ENCODE peak calls at places on chromosomes 1 and 21, in eight cellular contexts. One of them, this sample, is unnamed.
A peak's percentile ranks its signal among the peaks of the same experiment; 100 is the strongest.

GRCh38 chr1:46202975-46203737 is at the start of gene LURAP1:
- DNase-seq in hepatocyte: peak; percentile 61
- DNase-seq in SK-N-SH: peak; percentile 84
- DNase-seq in Peyer's patch: no peak
- DNase-seq in lung: no peak
- DNase-seq in CD4-positive, CD25-positive, alpha-beta regulatory T cell: no peak
- DNase-seq in aorta: peak; percentile 92
- DNase-seq in CD8-positive, alpha-beta memory T cell: peak; percentile 39
- DNase-seq in this sample: no peak

GRCh38 chr1:165168466-165168865 is 188.0 kb downstream of the LMX1A start:
- DNase-seq in Peyer's patch: no peak
- DNase-seq in SK-N-SH: no peak
- DNase-seq in CD4-positive, CD25-positive, alpha-beta regulatory T cell: no peak
- DNase-seq in aorta: no peak
- DNase-seq in lung: no peak
- DNase-seq in CD8-positive, alpha-beta memory T cell: no peak
- DNase-seq in hepatocyte: peak; percentile 13
- DNase-seq in this sample: no peak

GRCh38 chr1:167593860-167594259 is 36.2 kb upstream of the RCSD1 start:
- DNase-seq in CD4-positive, CD25-positive, alpha-beta regulatory T cell: no peak
- DNase-seq in hepatocyte: no peak
- DNase-seq in CD8-positive, alpha-beta memory T cell: no peak
- DNase-seq in SK-N-SH: no peak
- DNase-seq in aorta: no peak
- DNase-seq in lung: no peak
- DNase-seq in Peyer's patch: no peak
- DNase-seq in this sample: no peak

GRCh38 chr1:5404412-5405203 is 587.6 kb downstream of the NPHP4 start:
- DNase-seq in aorta: no peak
- DNase-seq in CD8-positive, alpha-beta memory T cell: no peak
- DNase-seq in CD4-positive, CD25-positive, alpha-beta regulatory T cell: no peak
- DNase-seq in hepatocyte: no peak
- DNase-seq in SK-N-SH: no peak
- DNase-seq in lung: no peak
- DNase-seq in Peyer's patch: no peak
- DNase-seq in this sample: no peak

GRCh38 chr21:27519357-27519756 is 552.5 kb upstream of the ADAMTS5 start:
- DNase-seq in Peyer's patch: no peak
- DNase-seq in CD4-positive, CD25-positive, alpha-beta regulatory T cell: no peak
- DNase-seq in aorta: no peak
- DNase-seq in hepatocyte: no peak
- DNase-seq in SK-N-SH: no peak
- DNase-seq in lung: no peak
- DNase-seq in CD8-positive, alpha-beta memory T cell: no peak
- DNase-seq in this sample: no peak

GRCh38 chr1:2049517-2050481 is at the start of gene PRKCZ:
- DNase-seq in CD8-positive, alpha-beta memory T cell: peak; percentile 95
- DNase-seq in Peyer's patch: peak; percentile 98
- DNase-seq in SK-N-SH: peak; percentile 97
- DNase-seq in hepatocyte: peak; percentile 97
- DNase-seq in aorta: peak; percentile 86
- DNase-seq in CD4-positive, CD25-positive, alpha-beta regulatory T cell: peak; percentile 92
- DNase-seq in lung: peak; percentile 93
- DNase-seq in this sample: peak; percentile 93

GRCh38 chr21:8989261-8989882 is 1532.0 kb upstream of the TPTE start:
- DNase-seq in CD8-positive, alpha-beta memory T cell: no peak
- DNase-seq in CD4-positive, CD25-positive, alpha-beta regulatory T cell: no peak
- DNase-seq in SK-N-SH: no peak
- DNase-seq in aorta: no peak
- DNase-seq in lung: no peak
- DNase-seq in hepatocyte: no peak
- DNase-seq in Peyer's patch: no peak
- DNase-seq in this sample: no peak

GRCh38 chr1:244732846-244733450 is 80.0 kb downstream of the DESI2 start:
- DNase-seq in SK-N-SH: no peak
- DNase-seq in CD4-positive, CD25-positive, alpha-beta regulatory T cell: no peak
- DNase-seq in lung: peak; percentile 77
- DNase-seq in Peyer's patch: no peak
- DNase-seq in aorta: peak; percentile 54
- DNase-seq in CD8-positive, alpha-beta memory T cell: no peak
- DNase-seq in hepatocyte: no peak
- DNase-seq in this sample: no peak

GRCh38 chr1:61450454-61451213 is 274.3 kb downstream of the TM2D1 start:
- DNase-seq in lung: no peak
- DNase-seq in hepatocyte: peak; percentile 61
- DNase-seq in CD8-positive, alpha-beta memory T cell: no peak
- DNase-seq in Peyer's patch: no peak
- DNase-seq in aorta: no peak
- DNase-seq in SK-N-SH: no peak
- DNase-seq in CD4-positive, CD25-positive, alpha-beta regulatory T cell: no peak
- DNase-seq in this sample: no peak

GRCh38 chr1:110337704-110338199 is 1.4 kb upstream of the RBM15 start:
- DNase-seq in Peyer's patch: peak; percentile 73
- DNase-seq in CD8-positive, alpha-beta memory T cell: no peak
- DNase-seq in SK-N-SH: peak; percentile 34
- DNase-seq in lung: peak; percentile 46
- DNase-seq in CD4-positive, CD25-positive, alpha-beta regulatory T cell: peak; percentile 15
- DNase-seq in aorta: peak; percentile 83
- DNase-seq in hepatocyte: peak; percentile 56
- DNase-seq in this sample: peak; percentile 57

GRCh38 chr1:197252981-197253380 is 15.1 kb upstream of the CRB1 start:
- DNase-seq in SK-N-SH: no peak
- DNase-seq in CD8-positive, alpha-beta memory T cell: no peak
- DNase-seq in lung: no peak
- DNase-seq in CD4-positive, CD25-positive, alpha-beta regulatory T cell: no peak
- DNase-seq in aorta: no peak
- DNase-seq in Peyer's patch: no peak
- DNase-seq in hepatocyte: no peak
- DNase-seq in this sample: no peak

GRCh38 chr21:16509466-16509865 is 779.7 kb downstream of the USP25 start:
- DNase-seq in hepatocyte: no peak
- DNase-seq in SK-N-SH: no peak
- DNase-seq in CD8-positive, alpha-beta memory T cell: no peak
- DNase-seq in Peyer's patch: no peak
- DNase-seq in CD4-positive, CD25-positive, alpha-beta regulatory T cell: no peak
- DNase-seq in lung: no peak
- DNase-seq in aorta: no peak
- DNase-seq in this sample: no peak

GRCh38 chr21:33690874-33691273 is 48.6 kb downstream of the ITSN1 start:
- DNase-seq in Peyer's patch: no peak
- DNase-seq in CD8-positive, alpha-beta memory T cell: no peak
- DNase-seq in hepatocyte: no peak
- DNase-seq in aorta: no peak
- DNase-seq in CD4-positive, CD25-positive, alpha-beta regulatory T cell: no peak
- DNase-seq in SK-N-SH: no peak
- DNase-seq in lung: no peak
- DNase-seq in this sample: no peak

DNA sequence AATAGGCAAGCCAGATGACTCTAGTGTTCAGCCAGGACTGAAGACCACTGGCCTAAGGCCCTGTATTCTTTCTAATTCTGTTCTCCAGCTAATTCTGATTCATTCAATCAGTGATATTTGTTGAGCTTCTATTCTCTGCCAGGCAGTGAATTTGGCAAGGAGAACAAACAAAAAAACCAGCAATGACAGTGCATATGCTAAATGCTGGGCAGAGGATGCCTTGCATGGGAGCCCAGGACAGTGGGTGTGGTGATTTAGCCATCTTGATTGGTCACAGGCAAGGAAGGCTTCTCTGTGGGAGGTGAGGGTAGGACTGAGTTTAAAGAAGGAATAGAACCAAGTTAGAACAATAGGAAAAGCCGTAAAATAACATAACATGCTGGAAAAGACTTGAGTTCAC is 9.3 kb upstream of the CPT2 start:
- DNase-seq in SK-N-SH: no peak
- DNase-seq in Peyer's patch: no peak
- DNase-seq in aorta: no peak
- DNase-seq in lung: no peak
- DNase-seq in hepatocyte: no peak
- DNase-seq in CD8-positive, alpha-beta memory T cell: no peak
- DNase-seq in CD4-positive, CD25-positive, alpha-beta regulatory T cell: no peak
- DNase-seq in this sample: no peak
- H3K27ac ChIP-seq in SK-N-SH: no peak overlapping the region
- H3K27ac ChIP-seq in Peyer's patch: no peak overlapping the region
- H3K27ac ChIP-seq in aorta: no peak overlapping the region
- H3K27ac ChIP-seq in lung: no peak overlapping the region
- H3K27ac ChIP-seq in hepatocyte: no peak overlapping the region
- H3K27ac ChIP-seq in CD8-positive, alpha-beta memory T cell: no peak overlapping the region
- H3K27ac ChIP-seq in CD4-positive, CD25-positive, alpha-beta regulatory T cell: no peak overlapping the region
- H3K27ac ChIP-seq in this sample: no peak overlapping the region

GRCh38 chr1:44261475-44261853 is 48.2 kb downstream of the DMAP1 start:
- DNase-seq in hepatocyte: no peak
- DNase-seq in CD8-positive, alpha-beta memory T cell: no peak
- DNase-seq in CD4-positive, CD25-positive, alpha-beta regulatory T cell: no peak
- DNase-seq in Peyer's patch: no peak
- DNase-seq in SK-N-SH: no peak
- DNase-seq in lung: no peak
- DNase-seq in aorta: no peak
- DNase-seq in this sample: no peak

GRCh38 chr1:44260792-44261474 is 47.7 kb downstream of the DMAP1 start:
- DNase-seq in hepatocyte: no peak
- DNase-seq in SK-N-SH: no peak
- DNase-seq in aorta: no peak
- DNase-seq in CD8-positive, alpha-beta memory T cell: no peak
- DNase-seq in lung: no peak
- DNase-seq in CD4-positive, CD25-positive, alpha-beta regulatory T cell: no peak
- DNase-seq in Peyer's patch: no peak
- DNase-seq in this sample: no peak

GRCh38 chr1:44254392-44254791 is 41.1 kb downstream of the DMAP1 start:
- DNase-seq in CD4-positive, CD25-positive, alpha-beta regulatory T cell: no peak
- DNase-seq in lung: no peak
- DNase-seq in CD8-positive, alpha-beta memory T cell: no peak
- DNase-seq in SK-N-SH: no peak
- DNase-seq in hepatocyte: no peak
- DNase-seq in aorta: no peak
- DNase-seq in Peyer's patch: no peak
- DNase-seq in this sample: no peak

GRCh38 chr1:44259090-44259489 is 45.8 kb downstream of the DMAP1 start:
- DNase-seq in CD4-positive, CD25-positive, alpha-beta regulatory T cell: no peak
- DNase-seq in hepatocyte: no peak
- DNase-seq in Peyer's patch: no peak
- DNase-seq in lung: no peak
- DNase-seq in SK-N-SH: no peak
- DNase-seq in aorta: no peak
- DNase-seq in CD8-positive, alpha-beta memory T cell: no peak
- DNase-seq in this sample: no peak

GRCh38 chr1:44256762-44257554 is 43.7 kb downstream of the DMAP1 start:
- DNase-seq in aorta: no peak
- DNase-seq in CD8-positive, alpha-beta memory T cell: no peak
- DNase-seq in CD4-positive, CD25-positive, alpha-beta regulatory T cell: no peak
- DNase-seq in lung: no peak
- DNase-seq in hepatocyte: no peak
- DNase-seq in SK-N-SH: peak; percentile 80
- DNase-seq in Peyer's patch: no peak
- DNase-seq in this sample: no peak
- H3K27me3 ChIP-seq in aorta: no peaks in the 10 kb centered on the region
- H3K27me3 ChIP-seq in CD8-positive, alpha-beta memory T cell: no peaks in the 10 kb centered on the region
- H3K27me3 ChIP-seq in CD4-positive, CD25-positive, alpha-beta regulatory T cell: no peaks in the 10 kb centered on the region
- H3K27me3 ChIP-seq in lung: no peaks in the 10 kb centered on the region
- H3K27me3 ChIP-seq in hepatocyte: no peaks in the 10 kb centered on the region
- H3K27me3 ChIP-seq in SK-N-SH: no peaks in the 10 kb centered on the region
- H3K27me3 ChIP-seq in Peyer's patch: no peaks in the 10 kb centered on the region
- H3K27me3 ChIP-seq in this sample: no peaks in the 10 kb centered on the region

GRCh38 chr1:44788120-44788860 is at the start of gene BEST4:
- DNase-seq in Peyer's patch: no peak
- DNase-seq in aorta: peak; percentile 61
- DNase-seq in CD8-positive, alpha-beta memory T cell: no peak
- DNase-seq in SK-N-SH: no peak
- DNase-seq in lung: no peak
- DNase-seq in hepatocyte: no peak
- DNase-seq in CD4-positive, CD25-positive, alpha-beta regulatory T cell: no peak
- DNase-seq in this sample: no peak

GRCh38 chr1:44786138-44786840 is 1.7 kb downstream of the BEST4 start:
- DNase-seq in hepatocyte: peak; percentile 89
- DNase-seq in lung: peak; percentile 74
- DNase-seq in SK-N-SH: peak; percentile 86
- DNase-seq in CD8-positive, alpha-beta memory T cell: peak; percentile 83
- DNase-seq in CD4-positive, CD25-positive, alpha-beta regulatory T cell: peak; percentile 66
- DNase-seq in aorta: peak; percentile 89
- DNase-seq in Peyer's patch: peak; percentile 90
- DNase-seq in this sample: peak; percentile 80

GRCh38 chr1:44785501-44786137 is 2.4 kb downstream of the BEST4 start:
- DNase-seq in aorta: no peak
- DNase-seq in CD4-positive, CD25-positive, alpha-beta regulatory T cell: no peak
- DNase-seq in lung: no peak
- DNase-seq in Peyer's patch: no peak
- DNase-seq in CD8-positive, alpha-beta memory T cell: no peak
- DNase-seq in SK-N-SH: no peak
- DNase-seq in hepatocyte: no peak
- DNase-seq in this sample: no peak

GRCh38 chr1:44787506-44787905 is 464 bp downstream of the BEST4 start:
- DNase-seq in SK-N-SH: no peak
- DNase-seq in CD8-positive, alpha-beta memory T cell: no peak
- DNase-seq in aorta: peak; percentile 72
- DNase-seq in hepatocyte: no peak
- DNase-seq in CD4-positive, CD25-positive, alpha-beta regulatory T cell: no peak
- DNase-seq in lung: no peak
- DNase-seq in Peyer's patch: no peak
- DNase-seq in this sample: no peak

DNA sequence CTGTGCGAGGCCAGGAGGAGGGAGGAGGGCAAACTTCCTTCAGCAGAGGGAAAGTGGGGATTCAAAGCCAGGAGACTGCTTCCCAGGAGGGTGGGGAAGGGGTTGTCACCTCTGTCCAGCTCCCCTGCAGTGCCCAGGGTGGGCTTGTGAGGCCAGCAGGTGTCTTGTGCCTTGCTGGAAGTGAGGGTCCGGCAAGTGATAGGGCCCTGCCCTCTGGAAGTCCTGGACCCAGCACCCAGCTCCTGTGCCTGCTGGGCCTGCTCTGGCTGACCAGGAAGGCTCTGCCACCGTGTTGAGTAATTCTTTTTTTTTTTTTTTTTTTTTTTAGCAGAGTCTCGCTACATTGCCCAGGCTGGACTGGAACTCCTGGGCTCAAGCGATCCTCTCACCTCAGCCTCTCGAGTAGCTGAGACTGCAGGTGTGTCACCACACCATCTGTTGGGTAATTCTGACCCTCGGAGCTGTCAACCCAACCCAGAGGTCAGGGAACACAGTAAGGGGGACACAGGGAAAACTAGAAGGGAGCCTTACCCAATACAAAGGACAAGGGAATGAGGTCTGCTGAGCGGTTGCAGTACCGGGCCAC is 1.0 kb downstream of the BEST4 start:
- DNase-seq in CD8-positive, alpha-beta memory T cell: no peak
- DNase-seq in lung: no peak
- DNase-seq in CD4-positive, CD25-positive, alpha-beta regulatory T cell: no peak
- DNase-seq in hepatocyte: no peak
- DNase-seq in SK-N-SH: no peak
- DNase-seq in Peyer's patch: no peak
- DNase-seq in aorta: peak; percentile 67
- DNase-seq in this sample: no peak
- H3K9me3 ChIP-seq in CD8-positive, alpha-beta memory T cell: no peaks in the 10 kb centered on the region
- H3K9me3 ChIP-seq in lung: no peaks in the 10 kb centered on the region
- H3K9me3 ChIP-seq in CD4-positive, CD25-positive, alpha-beta regulatory T cell: no peaks in the 10 kb centered on the region
- H3K9me3 ChIP-seq in hepatocyte: no peaks in the 10 kb centered on the region
- H3K9me3 ChIP-seq in SK-N-SH: no peaks in the 10 kb centered on the region
- H3K9me3 ChIP-seq in Peyer's patch: no peaks in the 10 kb centered on the region
- H3K9me3 ChIP-seq in aorta: no peaks in the 10 kb centered on the region
- H3K9me3 ChIP-seq in this sample: no peaks in the 10 kb centered on the region

DNA sequence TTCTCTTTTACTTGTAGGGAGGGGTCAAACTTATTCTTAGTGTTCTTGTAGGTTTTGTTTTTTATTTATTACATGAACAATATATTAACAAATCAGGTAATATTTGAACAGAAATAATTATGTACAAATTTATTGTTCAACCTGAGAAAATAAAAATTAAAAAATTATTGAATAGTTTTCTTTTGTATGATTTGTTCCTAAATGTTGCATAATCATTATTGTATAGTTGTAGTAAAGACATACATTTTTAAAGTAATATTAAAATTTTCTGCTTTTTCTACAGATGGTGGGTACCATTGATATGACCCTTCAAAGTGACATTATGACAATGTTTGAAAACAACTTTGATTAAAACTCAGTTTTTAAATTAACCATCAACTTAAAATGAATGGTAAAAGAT is 15.9 kb upstream of the EPHX4 start:
- DNase-seq in CD8-positive, alpha-beta memory T cell: no peak
- DNase-seq in lung: no peak
- DNase-seq in Peyer's patch: no peak
- DNase-seq in SK-N-SH: no peak
- DNase-seq in CD4-positive, CD25-positive, alpha-beta regulatory T cell: no peak
- DNase-seq in hepatocyte: no peak
- DNase-seq in aorta: no peak
- DNase-seq in this sample: no peak
- H3K27ac ChIP-seq in CD8-positive, alpha-beta memory T cell: no peak overlapping the region
- H3K27ac ChIP-seq in lung: no peak overlapping the region
- H3K27ac ChIP-seq in Peyer's patch: no peak overlapping the region
- H3K27ac ChIP-seq in SK-N-SH: no peak overlapping the region
- H3K27ac ChIP-seq in CD4-positive, CD25-positive, alpha-beta regulatory T cell: no peak overlapping the region
- H3K27ac ChIP-seq in hepatocyte: no peak overlapping the region
- H3K27ac ChIP-seq in aorta: no peak overlapping the region
- H3K27ac ChIP-seq in this sample: no peak overlapping the region